ENCODE peak calls at places on chromosomes 11 and 22, in eight cellular contexts. One of them, this sample, is unnamed.

GRCh38 chr11:72780291-72781062 is 13.4 kb downstream of the STARD10 start:
- DNase-seq in colonic mucosa: no peak
- DNase-seq in heart right ventricle: no peak
- DNase-seq in mucosa of descending colon: peak
- DNase-seq in cardiac fibroblast: no peak
- DNase-seq in SK-N-SH: no peak
- DNase-seq in retinal pigment epithelial cell: no peak
- DNase-seq in lower leg skin: no peak
- DNase-seq in this sample: no peak

GRCh38 chr11:5303643-5304042 is 1.9 kb upstream of the OR51B4 start:
- DNase-seq in colonic mucosa: no peak
- DNase-seq in heart right ventricle: no peak
- DNase-seq in mucosa of descending colon: no peak
- DNase-seq in cardiac fibroblast: no peak
- DNase-seq in SK-N-SH: no peak
- DNase-seq in retinal pigment epithelial cell: no peak
- DNase-seq in lower leg skin: no peak
- DNase-seq in this sample: no peak

GRCh38 chr11:104525416-104525815 is 361.5 kb upstream of the PDGFD start:
- DNase-seq in colonic mucosa: no peak
- DNase-seq in heart right ventricle: no peak
- DNase-seq in mucosa of descending colon: no peak
- DNase-seq in cardiac fibroblast: no peak
- DNase-seq in SK-N-SH: no peak
- DNase-seq in retinal pigment epithelial cell: no peak
- DNase-seq in lower leg skin: no peak
- DNase-seq in this sample: no peak

GRCh38 chr22:29167032-29167911 is 38.4 kb upstream of the EMID1 start:
- DNase-seq in colonic mucosa: no peak
- DNase-seq in heart right ventricle: no peak
- DNase-seq in mucosa of descending colon: peak
- DNase-seq in cardiac fibroblast: no peak
- DNase-seq in SK-N-SH: no peak
- DNase-seq in retinal pigment epithelial cell: no peak
- DNase-seq in lower leg skin: no peak
- DNase-seq in this sample: no peak

GRCh38 chr11:35045219-35045819 is 93.7 kb upstream of the CD44 start:
- DNase-seq in colonic mucosa: no peak
- DNase-seq in heart right ventricle: no peak
- DNase-seq in mucosa of descending colon: no peak
- DNase-seq in cardiac fibroblast: no peak
- DNase-seq in SK-N-SH: no peak
- DNase-seq in retinal pigment epithelial cell: no peak
- DNase-seq in lower leg skin: no peak
- DNase-seq in this sample: no peak

GRCh38 chr11:93908689-93909088 is 58.3 kb upstream of the VSTM5 start:
- DNase-seq in colonic mucosa: no peak
- DNase-seq in heart right ventricle: no peak
- DNase-seq in mucosa of descending colon: no peak
- DNase-seq in cardiac fibroblast: peak
- DNase-seq in SK-N-SH: no peak
- DNase-seq in retinal pigment epithelial cell: peak
- DNase-seq in lower leg skin: no peak
- DNase-seq in this sample: peak

GRCh38 chr11:78351193-78351592 is 66.4 kb downstream of the GAB2 start:
- DNase-seq in colonic mucosa: no peak
- DNase-seq in heart right ventricle: no peak
- DNase-seq in mucosa of descending colon: no peak
- DNase-seq in cardiac fibroblast: no peak
- DNase-seq in SK-N-SH: no peak
- DNase-seq in retinal pigment epithelial cell: no peak
- DNase-seq in lower leg skin: no peak
- DNase-seq in this sample: no peak

GRCh38 chr11:9461760-9462134 is 935 bp downstream of the ZNF143 start:
- DNase-seq in colonic mucosa: no peak
- DNase-seq in heart right ventricle: no peak
- DNase-seq in mucosa of descending colon: no peak
- DNase-seq in cardiac fibroblast: peak
- DNase-seq in SK-N-SH: peak
- DNase-seq in retinal pigment epithelial cell: no peak
- DNase-seq in lower leg skin: no peak
- DNase-seq in this sample: no peak

GRCh38 chr22:19757985-19758895 is 2.3 kb upstream of the TBX1 start:
- DNase-seq in colonic mucosa: no peak
- DNase-seq in heart right ventricle: no peak
- DNase-seq in mucosa of descending colon: no peak
- DNase-seq in cardiac fibroblast: no peak
- DNase-seq in SK-N-SH: peak
- DNase-seq in retinal pigment epithelial cell: no peak
- DNase-seq in lower leg skin: no peak
- DNase-seq in this sample: no peak

GRCh38 chr22:31210830-31211503 is 1.1 kb upstream of the LIMK2 start:
- DNase-seq in colonic mucosa: no peak
- DNase-seq in heart right ventricle: peak
- DNase-seq in mucosa of descending colon: no peak
- DNase-seq in cardiac fibroblast: peak
- DNase-seq in SK-N-SH: no peak
- DNase-seq in retinal pigment epithelial cell: no peak
- DNase-seq in lower leg skin: peak
- DNase-seq in this sample: no peak
- H3K4me3 ChIP-seq in colonic mucosa: no peak
- H3K4me3 ChIP-seq in heart right ventricle: peak
- H3K4me3 ChIP-seq in mucosa of descending colon: no peak
- H3K4me3 ChIP-seq in cardiac fibroblast: no peak
- H3K4me3 ChIP-seq in SK-N-SH: no peak
- H3K4me3 ChIP-seq in retinal pigment epithelial cell: no peak
- H3K4me3 ChIP-seq in lower leg skin: no peak
- H3K4me3 ChIP-seq in this sample: no peak

GRCh38 chr22:36608987-36609386 is 80.0 kb upstream of the EIF3D start:
- DNase-seq in colonic mucosa: no peak
- DNase-seq in heart right ventricle: no peak
- DNase-seq in mucosa of descending colon: no peak
- DNase-seq in cardiac fibroblast: no peak
- DNase-seq in SK-N-SH: no peak
- DNase-seq in retinal pigment epithelial cell: no peak
- DNase-seq in lower leg skin: no peak
- DNase-seq in this sample: no peak
- TF ChIP-seq CTCF in colonic mucosa: no peak
- TF ChIP-seq CTCF in heart right ventricle: no peak
- TF ChIP-seq CTCF in mucosa of descending colon: no peak
- TF ChIP-seq CTCF in cardiac fibroblast: no peak
- TF ChIP-seq CTCF in SK-N-SH: no peak
- TF ChIP-seq CTCF in retinal pigment epithelial cell: no peak
- TF ChIP-seq CTCF in lower leg skin: no peak
- TF ChIP-seq CTCF in this sample: no peak

DNA sequence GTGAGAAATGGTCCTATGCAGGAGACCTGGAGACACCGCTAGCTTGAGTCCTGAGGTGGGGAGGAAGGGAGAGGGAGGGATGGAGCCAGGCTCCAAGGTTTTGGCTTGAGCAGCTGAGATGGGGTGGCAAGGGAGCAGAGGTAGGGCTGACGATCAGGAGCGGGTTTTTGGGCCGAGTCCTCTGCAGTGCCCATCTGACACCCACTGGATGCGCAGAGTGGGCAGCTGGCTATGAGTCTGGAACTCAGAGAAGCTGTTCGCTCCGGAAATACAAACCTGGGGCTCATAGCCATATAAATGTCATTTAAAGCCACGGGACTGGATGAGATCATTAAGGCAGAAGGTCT is 450 bp upstream of the MAFF start:
- DNase-seq in colonic mucosa: no peak
- DNase-seq in heart right ventricle: no peak
- DNase-seq in mucosa of descending colon: no peak
- DNase-seq in cardiac fibroblast: no peak
- DNase-seq in SK-N-SH: no peak
- DNase-seq in retinal pigment epithelial cell: no peak
- DNase-seq in lower leg skin: no peak
- DNase-seq in this sample: no peak
- H3K4me3 ChIP-seq in colonic mucosa: peak
- H3K4me3 ChIP-seq in heart right ventricle: peak
- H3K4me3 ChIP-seq in mucosa of descending colon: peak
- H3K4me3 ChIP-seq in cardiac fibroblast: peak
- H3K4me3 ChIP-seq in SK-N-SH: no peak
- H3K4me3 ChIP-seq in retinal pigment epithelial cell: peak
- H3K4me3 ChIP-seq in lower leg skin: no peak
- H3K4me3 ChIP-seq in this sample: peak

DNA sequence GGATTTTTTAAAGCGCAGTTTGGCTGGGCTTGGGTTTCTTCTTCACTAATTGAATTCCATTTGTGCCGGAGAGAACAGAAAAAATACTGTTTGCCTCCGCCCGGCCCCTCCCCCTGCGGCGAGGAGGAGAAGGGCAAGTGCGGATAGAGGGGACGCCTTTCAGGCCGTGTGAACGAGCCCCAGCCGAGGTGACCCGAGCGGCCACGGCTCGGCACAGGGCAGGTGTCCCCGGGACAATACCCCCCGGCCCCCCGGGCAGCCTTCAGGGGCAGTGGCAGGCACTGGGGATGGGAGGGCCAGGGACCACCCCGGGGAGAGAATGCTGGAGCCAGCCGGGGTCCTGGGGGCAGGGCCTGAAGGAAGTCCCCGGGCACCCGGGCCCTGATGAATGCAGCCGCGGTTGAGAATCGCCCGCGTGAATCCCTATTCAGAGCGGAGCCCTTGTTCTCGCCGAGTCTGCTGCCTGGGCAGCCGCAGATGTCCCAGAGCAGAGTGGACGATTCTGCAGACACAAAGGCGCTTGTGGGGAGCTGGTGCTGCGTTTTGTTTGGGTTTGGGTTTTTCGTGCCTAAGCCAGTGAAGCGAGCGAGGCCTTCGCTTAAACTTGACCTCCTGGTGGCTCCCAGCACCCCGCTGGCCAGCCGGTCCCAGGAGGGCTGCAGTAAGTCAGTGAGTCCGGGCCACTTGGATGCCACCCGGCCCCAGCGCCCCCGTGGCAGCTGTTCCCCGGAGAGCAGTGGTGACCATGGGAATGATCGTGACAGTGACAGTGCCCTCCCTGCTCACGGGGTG is 96.0 kb downstream of the WNT7B start:
- DNase-seq in colonic mucosa: no peak
- DNase-seq in heart right ventricle: no peak
- DNase-seq in mucosa of descending colon: no peak
- DNase-seq in cardiac fibroblast: no peak
- DNase-seq in SK-N-SH: no peak
- DNase-seq in retinal pigment epithelial cell: no peak
- DNase-seq in lower leg skin: no peak
- DNase-seq in this sample: no peak
- TF ChIP-seq CTCF in colonic mucosa: no peak
- TF ChIP-seq CTCF in heart right ventricle: no peak
- TF ChIP-seq CTCF in mucosa of descending colon: no peak
- TF ChIP-seq CTCF in cardiac fibroblast: no peak
- TF ChIP-seq CTCF in SK-N-SH: no peak
- TF ChIP-seq CTCF in retinal pigment epithelial cell: no peak
- TF ChIP-seq CTCF in lower leg skin: no peak
- TF ChIP-seq CTCF in this sample: no peak

DNA sequence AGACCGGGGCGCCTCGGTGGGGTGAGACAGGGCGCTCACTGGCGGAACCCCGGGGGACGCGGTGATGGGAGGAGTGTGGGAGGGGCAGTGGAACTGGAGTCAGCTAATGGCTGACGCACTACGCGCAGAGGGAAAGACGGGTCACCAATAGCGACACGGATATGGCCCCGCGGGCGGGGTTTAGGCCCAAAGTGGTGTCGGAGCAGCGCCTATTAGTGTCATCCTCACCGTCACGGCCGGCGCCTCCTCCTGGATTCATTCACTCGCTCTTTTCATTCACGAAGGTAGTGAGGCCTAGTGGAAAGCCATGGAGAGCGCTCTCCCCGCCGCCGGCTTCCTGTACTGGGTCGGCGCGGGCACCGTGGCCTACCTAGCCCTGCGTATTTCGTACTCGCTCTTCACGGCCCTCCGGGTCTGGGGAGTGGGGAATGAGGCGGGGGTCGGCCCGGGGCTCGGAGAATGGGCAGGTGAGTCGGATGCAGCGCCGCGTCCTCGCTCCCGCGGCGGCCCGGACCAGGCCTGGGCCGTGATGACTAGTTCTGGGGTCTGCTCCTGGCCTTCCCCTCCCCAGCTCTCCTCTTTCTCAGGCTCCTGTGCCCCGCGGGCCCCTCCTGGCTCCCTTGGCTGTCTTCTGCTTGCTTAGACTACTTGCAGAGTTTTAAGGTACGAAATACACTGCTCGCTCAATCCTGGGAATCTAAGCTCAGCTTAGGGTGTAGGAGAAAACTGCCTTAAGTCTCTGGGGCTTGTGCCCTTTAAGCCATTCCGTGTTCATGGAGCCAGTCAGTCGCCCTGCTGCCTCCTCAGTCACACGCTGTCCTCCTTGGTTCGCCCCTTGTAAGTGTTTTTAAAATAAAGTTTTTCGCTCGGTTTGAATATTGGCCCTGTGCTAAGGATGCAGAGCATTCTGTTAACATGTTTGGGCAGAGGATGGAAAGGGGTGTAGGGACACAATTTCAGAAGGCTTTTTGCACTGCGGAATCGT is at the start of gene HSD17B12:
- DNase-seq in colonic mucosa: peak
- DNase-seq in heart right ventricle: peak
- DNase-seq in mucosa of descending colon: peak
- DNase-seq in cardiac fibroblast: peak
- DNase-seq in SK-N-SH: peak
- DNase-seq in retinal pigment epithelial cell: peak
- DNase-seq in lower leg skin: peak
- DNase-seq in this sample: peak
- H3K4me3 ChIP-seq in colonic mucosa: peak
- H3K4me3 ChIP-seq in heart right ventricle: peak
- H3K4me3 ChIP-seq in mucosa of descending colon: peak
- H3K4me3 ChIP-seq in cardiac fibroblast: peak
- H3K4me3 ChIP-seq in SK-N-SH: peak
- H3K4me3 ChIP-seq in retinal pigment epithelial cell: peak
- H3K4me3 ChIP-seq in lower leg skin: peak
- H3K4me3 ChIP-seq in this sample: peak

DNA sequence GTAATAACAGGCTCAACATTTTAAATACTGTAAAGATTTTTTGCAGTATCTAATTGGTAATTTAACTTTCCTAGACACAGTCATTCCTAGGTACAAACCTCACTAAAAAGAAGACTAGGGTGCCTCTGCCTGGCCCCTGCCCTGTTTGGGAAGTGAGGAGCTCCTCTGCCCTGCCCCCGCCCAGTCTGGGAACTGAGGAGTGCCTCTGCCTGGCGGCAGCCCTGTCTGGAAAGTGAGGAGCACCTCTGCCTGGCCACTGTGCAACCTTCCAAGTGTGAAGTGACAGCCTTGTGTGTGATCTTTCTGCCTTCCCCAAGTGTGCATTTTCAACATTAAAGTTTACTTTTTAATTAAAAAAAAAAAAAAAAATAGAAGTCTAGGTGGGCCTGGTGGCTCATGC is 4.2 kb downstream of the CHORDC1 start:
- DNase-seq in colonic mucosa: no peak
- DNase-seq in heart right ventricle: peak
- DNase-seq in mucosa of descending colon: no peak
- DNase-seq in cardiac fibroblast: no peak
- DNase-seq in SK-N-SH: no peak
- DNase-seq in retinal pigment epithelial cell: no peak
- DNase-seq in lower leg skin: no peak
- DNase-seq in this sample: no peak
- TF ChIP-seq CTCF in colonic mucosa: no peak
- TF ChIP-seq CTCF in heart right ventricle: no peak
- TF ChIP-seq CTCF in mucosa of descending colon: no peak
- TF ChIP-seq CTCF in cardiac fibroblast: no peak
- TF ChIP-seq CTCF in SK-N-SH: no peak
- TF ChIP-seq CTCF in retinal pigment epithelial cell: no peak
- TF ChIP-seq CTCF in lower leg skin: no peak
- TF ChIP-seq CTCF in this sample: no peak

This sample was measured in AG04449.